ENCODE peak calls at places on chromosomes 6 and 20, in six cellular contexts. One of them, this sample, is unnamed.

GRCh38 chr6:135088818-135089809 is 34.5 kb upstream of the HBS1L start:
- DNase-seq in NCI-H1436: peak
- DNase-seq in tibial artery: no peak
- DNase-seq in endothelial cell: no peak
- DNase-seq in astrocyte of the spinal cord: peak
- DNase-seq in progenitor cell of endocrine pancreas: no peak
- DNase-seq in this sample: peak

GRCh38 chr6:46377209-46377608 is 114.0 kb downstream of the RCAN2 start:
- DNase-seq in tibial artery: no peak
- DNase-seq in progenitor cell of endocrine pancreas: no peak
- DNase-seq in endothelial cell: no peak
- DNase-seq in astrocyte of the spinal cord: no peak
- DNase-seq in NCI-H1436: no peak
- DNase-seq in this sample: no peak

GRCh38 chr20:6920991-6921613 is 153.6 kb downstream of the BMP2 start:
- DNase-seq in NCI-H1436: no peak
- DNase-seq in astrocyte of the spinal cord: no peak
- DNase-seq in endothelial cell: no peak
- DNase-seq in progenitor cell of endocrine pancreas: no peak
- DNase-seq in tibial artery: no peak
- DNase-seq in this sample: no peak

GRCh38 chr20:35984382-35984781 is 16.0 kb downstream of the CNBD2 start:
- DNase-seq in NCI-H1436: no peak
- DNase-seq in astrocyte of the spinal cord: no peak
- DNase-seq in tibial artery: no peak
- DNase-seq in progenitor cell of endocrine pancreas: no peak
- DNase-seq in endothelial cell: no peak
- DNase-seq in this sample: no peak

GRCh38 chr20:10065154-10065833 is 30.5 kb downstream of the ANKEF1 start:
- DNase-seq in progenitor cell of endocrine pancreas: no peak
- DNase-seq in tibial artery: no peak
- DNase-seq in astrocyte of the spinal cord: peak
- DNase-seq in NCI-H1436: no peak
- DNase-seq in endothelial cell: no peak
- DNase-seq in this sample: no peak

GRCh38 chr20:58515240-58516212 is at the start of gene APCDD1L:
- DNase-seq in progenitor cell of endocrine pancreas: no peak
- DNase-seq in tibial artery: peak
- DNase-seq in NCI-H1436: no peak
- DNase-seq in astrocyte of the spinal cord: peak
- DNase-seq in endothelial cell: no peak
- DNase-seq in this sample: no peak

GRCh38 chr6:41058783-41059181 is 5.8 kb downstream of the APOBEC2 start:
- DNase-seq in astrocyte of the spinal cord: no peak
- DNase-seq in progenitor cell of endocrine pancreas: no peak
- DNase-seq in NCI-H1436: no peak
- DNase-seq in endothelial cell: no peak
- DNase-seq in tibial artery: no peak
- DNase-seq in this sample: no peak

GRCh38 chr6:167311286-167311685 is 13.6 kb upstream of the TTLL2 start:
- DNase-seq in NCI-H1436: no peak
- DNase-seq in tibial artery: no peak
- DNase-seq in progenitor cell of endocrine pancreas: no peak
- DNase-seq in astrocyte of the spinal cord: no peak
- DNase-seq in endothelial cell: no peak
- DNase-seq in this sample: no peak

GRCh38 chr20:61759286-61760065 is 306.2 kb downstream of the TAF4 start:
- DNase-seq in tibial artery: no peak
- DNase-seq in endothelial cell: no peak
- DNase-seq in progenitor cell of endocrine pancreas: no peak
- DNase-seq in astrocyte of the spinal cord: no peak
- DNase-seq in NCI-H1436: no peak
- DNase-seq in this sample: no peak

GRCh38 chr6:7993952-7994351 is 70.2 kb downstream of the BLOC1S5 start:
- DNase-seq in endothelial cell: no peak
- DNase-seq in tibial artery: no peak
- DNase-seq in NCI-H1436: no peak
- DNase-seq in astrocyte of the spinal cord: no peak
- DNase-seq in progenitor cell of endocrine pancreas: no peak
- DNase-seq in this sample: no peak

GRCh38 chr20:41497186-41497895 is 120.8 kb downstream of the CHD6 start:
- DNase-seq in astrocyte of the spinal cord: no peak
- DNase-seq in NCI-H1436: no peak
- DNase-seq in tibial artery: no peak
- DNase-seq in progenitor cell of endocrine pancreas: no peak
- DNase-seq in endothelial cell: no peak
- DNase-seq in this sample: no peak

GRCh38 chr6:125984311-125984710 is 2.0 kb upstream of the TRMT11 start:
- DNase-seq in endothelial cell: no peak
- DNase-seq in tibial artery: no peak
- DNase-seq in NCI-H1436: no peak
- DNase-seq in astrocyte of the spinal cord: peak
- DNase-seq in progenitor cell of endocrine pancreas: no peak
- DNase-seq in this sample: no peak

GRCh38 chr6:163147988-163148387 is 266.5 kb upstream of the QKI start:
- DNase-seq in endothelial cell: no peak
- DNase-seq in astrocyte of the spinal cord: no peak
- DNase-seq in NCI-H1436: no peak
- DNase-seq in progenitor cell of endocrine pancreas: no peak
- DNase-seq in tibial artery: no peak
- DNase-seq in this sample: no peak

GRCh38 chr6:28010526-28010925 is 53.5 kb downstream of the OR2B6 start:
- DNase-seq in NCI-H1436: no peak
- DNase-seq in tibial artery: no peak
- DNase-seq in progenitor cell of endocrine pancreas: no peak
- DNase-seq in astrocyte of the spinal cord: no peak
- DNase-seq in endothelial cell: no peak
- DNase-seq in this sample: no peak

GRCh38 chr6:17395112-17395511 is 1.7 kb downstream of the CAP2 start:
- DNase-seq in NCI-H1436: no peak
- DNase-seq in endothelial cell: no peak
- DNase-seq in progenitor cell of endocrine pancreas: no peak
- DNase-seq in astrocyte of the spinal cord: no peak
- DNase-seq in tibial artery: no peak
- DNase-seq in this sample: no peak

GRCh38 chr6:18362058-18362561 is 25.0 kb upstream of the RNF144B start:
- DNase-seq in tibial artery: no peak
- DNase-seq in NCI-H1436: no peak
- DNase-seq in astrocyte of the spinal cord: peak
- DNase-seq in endothelial cell: no peak
- DNase-seq in progenitor cell of endocrine pancreas: no peak
- DNase-seq in this sample: no peak

GRCh38 chr20:2693286-2693995 is 861 bp downstream of the EBF4 start:
- DNase-seq in astrocyte of the spinal cord: no peak
- DNase-seq in endothelial cell: no peak
- DNase-seq in progenitor cell of endocrine pancreas: peak
- DNase-seq in NCI-H1436: peak
- DNase-seq in tibial artery: no peak
- DNase-seq in this sample: no peak

GRCh38 chr6:4466769-4467480 is 309.3 kb upstream of the CDYL start:
- DNase-seq in NCI-H1436: no peak
- DNase-seq in astrocyte of the spinal cord: no peak
- DNase-seq in endothelial cell: no peak
- DNase-seq in progenitor cell of endocrine pancreas: no peak
- DNase-seq in tibial artery: no peak
- DNase-seq in this sample: no peak